ENCODE peak calls at places on chromosomes 4 and X, in six cellular contexts. S, V, J, P, O and L are unnamed samples.

GRCh38 chrX:10485331-10485730 is 135.1 kb downstream of the MID1 start:
- DNase-seq in S (no peak), V (no peak), J (no peak), P (no peak), O (no peak), L (peak; percentile 32)

GRCh38 chrX:56978172-56978571 is 17.2 kb downstream of the SPIN3 start:
- DNase-seq in S (peak; percentile 35), V (peak; percentile 45), J (peak; percentile 62), P (peak; percentile 14), O (peak; percentile 39), L (peak; percentile 58)

GRCh38 chr4:159047478-159048165 is 55.3 kb upstream of the RAPGEF2 start:
- DNase-seq in S (no peak), V (no peak), J (peak; percentile 29), P (peak; percentile 25), O (no peak), L (peak; percentile 11)

GRCh38 chrX:154902408-154902807 is 16.3 kb downstream of the F8A1 start:
- DNase-seq in S (no peak), V (no peak), J (no peak), P (no peak), O (no peak), L (no peak)

GRCh38 chr4:110508827-110509446 is 33.0 kb downstream of the ENPEP start:
- DNase-seq in S (no peak), V (no peak), J (peak; percentile 25), P (no peak), O (peak; percentile 24), L (peak; percentile 77)

GRCh38 chr4:71186566-71187398 is 152.0 kb upstream of the SLC4A4 start:
- DNase-seq in S (peak; percentile 63), V (peak; percentile 68), J (peak; percentile 62), P (no peak), O (peak; percentile 61), L (peak; percentile 91)

GRCh38 chr4:82798168-82799005 is at the start of gene SCD5:
- DNase-seq in S (peak; percentile 63), V (peak; percentile 63), J (peak; percentile 54), P (no peak), O (peak; percentile 86), L (peak; percentile 95)

GRCh38 chrX:4656419-4656818 is 943.0 kb upstream of the PRKX start:
- DNase-seq in S (no peak), V (no peak), J (no peak), P (no peak), O (no peak), L (no peak)

GRCh38 chrX:48470110-48470832 is at the start of gene SLC38A5:
- DNase-seq in S (no peak), V (peak; percentile 45), J (no peak), P (peak; percentile 60), O (no peak), L (no peak)

GRCh38 chrX:155046129-155046810 is 19.6 kb downstream of the FUNDC2 start:
- DNase-seq in S (no peak), V (no peak), J (no peak), P (no peak), O (no peak), L (no peak)

GRCh38 chr4:174040287-174040686 is 243.2 kb downstream of the FBXO8 start:
- DNase-seq in S (no peak), V (no peak), J (no peak), P (no peak), O (no peak), L (no peak)

GRCh38 chrX:85941275-85941674 is 106.1 kb downstream of the CHM start:
- DNase-seq in S (no peak), V (no peak), J (no peak), P (no peak), O (no peak), L (no peak)

GRCh38 chr4:9143421-9144080 is 26.7 kb upstream of the FAM90A26 start:
- DNase-seq in S (no peak), V (peak; percentile 10), J (no peak), P (no peak), O (no peak), L (no peak)

GRCh38 chr4:70533791-70534190 is 15.4 kb downstream of the AMTN start:
- DNase-seq in S (no peak), V (no peak), J (no peak), P (no peak), O (no peak), L (no peak)

GRCh38 chr4:164789047-164789446 is 35.1 kb downstream of the SMIM31 start:
- DNase-seq in S (no peak), V (no peak), J (peak; percentile 59), P (no peak), O (no peak), L (no peak)

GRCh38 chrX:41245641-41246040 is 88.3 kb upstream of the DDX3X start:
- DNase-seq in S (no peak), V (no peak), J (no peak), P (no peak), O (no peak), L (peak; percentile 43)

GRCh38 chrX:70592091-70592490 is 147.5 kb downstream of the DLG3 start:
- DNase-seq in S (no peak), V (no peak), J (peak; percentile 4), P (no peak), O (no peak), L (peak; percentile 75)

GRCh38 chr4:186702940-186703339 is 20.7 kb downstream of the FAT1 start:
- DNase-seq in S (no peak), V (no peak), J (no peak), P (no peak), O (no peak), L (no peak)

GRCh38 chr4:41878991-41879491 is 56.2 kb upstream of the TMEM33 start:
- DNase-seq in S (peak; percentile 51), V (no peak), J (peak; percentile 16), P (no peak), O (peak; percentile 68), L (no peak)

GRCh38 chr4:41880022-41880837 is 55.0 kb upstream of the TMEM33 start:
- DNase-seq in S (peak; percentile 43), V (no peak), J (peak; percentile 75), P (no peak), O (peak; percentile 47), L (no peak)

GRCh38 chr4:41880840-41881831 is 54.1 kb upstream of the TMEM33 start:
- DNase-seq in S (peak; percentile 41), V (no peak), J (peak; percentile 49), P (no peak), O (peak; percentile 65), L (peak; percentile 41)

GRCh38 chr4:41878170-41878941 is 56.9 kb upstream of the TMEM33 start:
- DNase-seq in S (peak; percentile 39), V (no peak), J (no peak), P (no peak), O (peak; percentile 62), L (no peak)

GRCh38 chr4:41879552-41879951 is 55.7 kb upstream of the TMEM33 start:
- DNase-seq in S (no peak), V (no peak), J (no peak), P (no peak), O (peak; percentile 38), L (no peak)
- H3K27me3 ChIP-seq in S (peaks cover 94% of the 10 kb centered on the region), V (peaks cover 62% of the 10 kb centered on the region), J (peaks cover 78% of the 10 kb centered on the region), P (no peaks in the 10 kb centered on the region), O (peaks cover 46% of the 10 kb centered on the region), L (peaks cover 94% of the 10 kb centered on the region)

GRCh38 chr4:139265654-139266053 is 14.4 kb downstream of the MGARP start:
- DNase-seq in S (no peak), V (no peak), J (no peak), P (no peak), O (no peak), L (no peak)

GRCh38 chr4:139266583-139267257 is 13.3 kb downstream of the MGARP start:
- DNase-seq in S (peak; percentile 46), V (peak; percentile 75), J (peak; percentile 19), P (peak; percentile 54), O (peak; percentile 72), L (peak; percentile 82)

GRCh38 chr4:139267301-139267700 is 12.7 kb downstream of the MGARP start:
- DNase-seq in S (no peak), V (no peak), J (no peak), P (no peak), O (no peak), L (no peak)

DNA sequence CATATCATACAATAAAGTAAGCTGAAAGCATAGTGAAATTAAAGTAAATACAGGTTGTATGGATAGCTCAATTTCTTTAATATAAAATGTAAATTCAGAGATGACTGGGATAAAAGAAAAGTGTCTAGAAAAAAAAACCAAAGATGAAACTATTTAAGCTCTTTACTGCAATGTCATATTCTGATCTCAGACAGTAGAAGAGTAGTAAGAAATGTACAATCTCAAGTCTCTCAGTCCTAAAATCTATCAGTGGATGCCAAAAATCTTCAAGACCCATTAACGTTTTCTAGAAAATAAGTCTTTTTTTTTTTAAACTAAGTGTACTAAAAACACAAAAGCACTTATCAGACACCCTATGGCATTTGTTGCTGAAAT is 13.8 kb downstream of the MGARP start:
- DNase-seq in S (no peak), V (no peak), J (no peak), P (no peak), O (no peak), L (no peak)
- H3K9ac ChIP-seq in S (no peak overlapping the region), V (peak overlapping the region; percentile 16), J (no peak overlapping the region), P (peak overlapping the region; percentile 26), O (peak overlapping the region; percentile 32), L (peak overlapping the region; percentile 59)

DNA sequence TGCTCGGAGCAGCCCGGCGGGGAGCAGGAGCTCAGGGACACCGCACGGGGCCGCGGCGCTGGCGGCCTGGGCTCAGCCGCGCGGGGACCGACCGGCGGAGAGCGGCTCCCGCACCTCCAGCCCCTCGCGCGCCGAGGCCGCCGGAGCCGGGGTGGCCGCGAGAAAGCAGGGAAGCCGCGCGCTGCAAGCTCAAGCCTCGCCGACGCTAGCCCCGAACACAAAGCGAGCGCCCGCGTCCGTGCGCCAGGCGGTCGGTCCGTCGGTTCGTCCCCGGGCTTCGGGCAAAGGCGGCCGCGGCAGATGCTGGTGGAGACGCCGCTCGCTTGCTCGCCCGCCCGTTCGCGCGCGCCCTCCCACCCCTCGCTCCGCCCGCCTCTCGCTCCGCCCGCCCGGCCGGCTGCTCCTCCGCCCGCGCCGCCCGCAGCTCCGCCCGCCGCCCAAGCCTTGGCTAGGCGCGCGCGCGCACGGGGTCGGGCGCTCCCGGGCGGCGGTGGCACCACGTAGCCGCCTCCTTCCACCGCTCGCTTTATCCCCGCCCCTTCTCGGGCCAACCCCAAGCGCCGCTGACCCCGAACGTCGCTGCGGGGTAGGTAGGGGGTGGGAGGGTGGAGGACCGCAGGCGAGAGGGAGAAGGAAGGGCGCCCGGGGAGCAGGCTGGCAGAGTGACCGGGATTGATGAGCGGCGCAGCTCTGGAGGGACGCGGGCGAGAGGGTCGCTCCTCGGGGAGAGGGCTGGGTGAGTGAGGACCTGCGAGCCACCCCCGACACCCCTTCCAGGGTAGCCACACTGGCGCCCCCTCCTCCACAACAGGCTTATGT is at the start of gene TSPAN5:
- DNase-seq in S (peak; percentile 84), V (peak; percentile 80), J (peak; percentile 84), P (peak; percentile 12), O (peak; percentile 95), L (peak; percentile 95)
- H3K27me3 ChIP-seq in S (peaks cover 5% of the 10 kb centered on the region), V (no peaks in the 10 kb centered on the region), J (peaks cover 7% of the 10 kb centered on the region), P (peaks cover 4% of the 10 kb centered on the region), O (no peaks in the 10 kb centered on the region), L (no peaks in the 10 kb centered on the region)

DNA sequence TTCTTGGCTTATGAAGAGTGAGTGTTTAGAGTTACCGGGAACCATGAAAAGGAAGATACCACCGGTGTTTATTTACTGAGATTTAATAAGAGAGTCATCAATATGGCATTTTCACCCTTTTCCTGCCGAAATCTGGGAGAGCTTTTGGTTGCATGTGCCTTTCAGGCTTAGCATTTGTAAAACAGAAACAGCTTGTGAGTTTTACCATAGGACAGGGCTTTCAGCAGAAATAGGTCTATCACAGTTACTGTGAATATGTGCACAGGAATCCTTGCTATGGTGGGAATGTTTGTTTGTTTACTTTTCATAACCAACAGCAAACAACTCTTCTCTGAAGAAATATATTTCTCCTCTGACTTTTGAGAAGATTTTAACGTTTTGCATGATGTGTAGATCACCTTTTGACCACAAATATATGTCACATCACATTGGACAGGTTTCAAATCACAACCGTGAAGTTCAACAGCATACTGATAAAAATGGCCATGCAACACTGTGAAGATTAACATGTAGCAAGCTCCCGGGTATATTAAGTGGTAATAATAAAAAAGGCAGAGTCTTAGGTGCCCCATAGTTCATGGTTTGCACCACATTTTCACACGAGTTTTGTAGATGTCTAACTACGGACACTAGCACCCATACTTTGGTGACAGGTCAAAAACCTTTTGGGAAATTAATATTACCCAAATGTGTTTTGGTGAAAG is 21.3 kb downstream of the ARHGAP24 start:
- DNase-seq in S (no peak), V (no peak), J (no peak), P (no peak), O (no peak), L (peak; percentile 68)
- H3K9ac ChIP-seq in S (no peak overlapping the region), V (no peak overlapping the region), J (no peak overlapping the region), P (no peak overlapping the region), O (no peak overlapping the region), L (peak overlapping the region; percentile 39)